ENCODE peak calls at places on chromosome 7, in ten cellular contexts. C, J, X, T, H, V, N, Y, O and A are unnamed samples.

GRCh38 chr7:105399043-105399725 is 10.5 kb upstream of the SRPK2 start:
- DNase-seq in V (peak), H (peak), T (no peak), J (no peak), O (no peak), C (no peak), N (no peak), Y (peak), X (peak), A (no peak)

GRCh38 chr7:31368620-31369019 is 28.1 kb upstream of the NEUROD6 start:
- DNase-seq in N (no peak), V (no peak), C (no peak), O (no peak), J (no peak), H (no peak), Y (no peak), T (no peak), X (no peak), A (no peak)

GRCh38 chr7:27238979-27239779 is 3.4 kb upstream of the EVX1 start:
- DNase-seq in X (no peak), C (no peak), N (no peak), T (no peak), O (no peak), H (no peak), Y (no peak), J (no peak), V (no peak), A (no peak)

GRCh38 chr7:106793015-106793651 is 71.9 kb upstream of the PIK3CG start:
- DNase-seq in C (no peak), V (peak), O (no peak), X (peak), N (no peak), H (peak), T (no peak), Y (no peak), J (no peak), A (peak)

GRCh38 chr7:75534727-75535307 is 42.7 kb downstream of the SPDYE5 start:
- DNase-seq in O (peak), T (no peak), X (peak), H (peak), N (no peak), Y (peak), J (peak), V (peak), C (peak), A (no peak)

GRCh38 chr7:102967798-102968197 is 55.0 kb downstream of the LRRC17 start:
- DNase-seq in N (no peak), C (no peak), X (no peak), Y (peak), H (peak), J (no peak), V (peak), O (no peak), T (no peak), A (no peak)

GRCh38 chr7:93757421-93757820 is 133.1 kb downstream of the TFPI2 start:
- DNase-seq in H (peak), N (no peak), C (no peak), T (no peak), X (no peak), V (peak), Y (peak), J (no peak), O (no peak), A (no peak)

GRCh38 chr7:25124485-25125136 is 449 bp downstream of the CYCS start:
- DNase-seq in N (peak), Y (no peak), V (no peak), O (peak), H (peak), J (no peak), C (no peak), T (peak), X (peak), A (peak)

GRCh38 chr7:102463841-102464576 is 654 bp downstream of the ALKBH4 start:
- DNase-seq in N (peak), H (no peak), O (no peak), T (no peak), V (peak), C (no peak), J (no peak), Y (no peak), X (no peak), A (no peak)

GRCh38 chr7:3021825-3022224 is 21.8 kb downstream of the CARD11 start:
- DNase-seq in V (no peak), C (no peak), N (no peak), X (no peak), J (no peak), H (no peak), Y (no peak), T (no peak), O (no peak), A (no peak)

GRCh38 chr7:148124477-148124876 is 466.1 kb upstream of the C7orf33 start:
- DNase-seq in H (no peak), Y (no peak), C (no peak), N (no peak), J (no peak), V (no peak), O (no peak), T (no peak), X (no peak), A (no peak)

GRCh38 chr7:134885967-134886352 is 100.3 kb upstream of the AGBL3 start:
- DNase-seq in C (no peak), X (no peak), H (peak), T (no peak), N (no peak), O (no peak), V (peak), J (peak), Y (peak), A (no peak)

GRCh38 chr7:69935107-69935506 is 336.8 kb downstream of the AUTS2 start:
- DNase-seq in N (no peak), V (no peak), X (no peak), C (no peak), H (no peak), T (no peak), O (no peak), Y (no peak), J (no peak), A (no peak)

GRCh38 chr7:151249732-151250072 is 1.2 kb upstream of the SMARCD3 start:
- DNase-seq in T (peak), Y (peak), H (peak), C (no peak), N (no peak), O (no peak), V (peak), J (no peak), X (no peak), A (no peak)

GRCh38 chr7:150356265-150356897 is 12.2 kb upstream of the REPIN1 start:
- DNase-seq in C (no peak), X (peak), J (no peak), H (no peak), N (no peak), T (no peak), V (peak), Y (no peak), O (no peak), A (no peak)

GRCh38 chr7:25895792-25896171 is 256.2 kb upstream of the NFE2L3 start:
- DNase-seq in O (no peak), T (no peak), N (no peak), H (no peak), Y (no peak), C (no peak), J (no peak), V (no peak), X (no peak), A (no peak)

GRCh38 chr7:100444311-100445278 is 8.3 kb upstream of the PPP1R35 start:
- DNase-seq in X (peak), T (no peak), C (no peak), H (peak), V (peak), Y (peak), N (peak), J (no peak), O (no peak), A (no peak)

GRCh38 chr7:36762394-36762793 is 38.1 kb upstream of the AOAH start:
- DNase-seq in J (no peak), O (no peak), V (no peak), N (no peak), Y (no peak), C (no peak), X (no peak), H (no peak), T (no peak), A (no peak)

GRCh38 chr7:108270385-108270784 is 140.2 kb upstream of the LAMB4 start:
- DNase-seq in H (peak), X (peak), V (no peak), T (no peak), C (no peak), N (no peak), Y (peak), O (peak), J (no peak), A (no peak)

GRCh38 chr7:32943654-32944030 is 13.6 kb upstream of the FKBP9 start:
- DNase-seq in Y (no peak), O (no peak), T (no peak), V (no peak), X (no peak), H (no peak), C (no peak), J (no peak), N (no peak), A (no peak)

DNA sequence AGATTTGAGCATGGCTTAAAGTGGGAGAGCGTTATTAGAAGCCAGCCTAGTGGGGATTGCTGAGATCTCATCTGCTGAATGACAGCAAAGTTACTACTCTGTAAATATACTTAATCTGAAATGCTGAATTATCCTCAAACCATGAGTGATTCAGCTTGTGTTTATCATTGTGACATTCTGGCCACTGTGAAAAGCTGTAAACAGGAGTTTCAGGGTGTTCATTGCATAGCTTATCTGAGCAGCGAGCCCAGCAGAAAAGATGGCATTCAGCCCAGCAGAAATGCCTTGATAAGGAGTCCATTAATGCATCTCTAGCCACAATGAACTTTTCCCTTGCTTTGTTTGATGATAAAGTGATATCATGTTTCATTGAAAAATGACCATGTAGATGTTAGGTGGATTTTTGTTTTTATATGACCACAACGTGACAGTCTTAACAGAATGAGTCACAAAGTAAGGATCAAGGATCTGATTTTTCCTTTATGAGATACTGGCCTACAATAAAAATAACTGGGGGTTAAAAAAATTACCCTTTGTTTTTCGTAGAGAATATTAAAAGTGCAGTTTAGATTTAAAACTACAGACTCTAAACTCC is 7.8 kb downstream of the TES start:
- DNase-seq in Y (peak), V (peak), H (peak), C (peak), J (peak), O (no peak), T (no peak), X (no peak), N (no peak), A (no peak)
- TF ChIP-seq CTCF in Y (no peak), V (no peak), H (no peak), C (no peak), J (no peak), O (no peak), T (no peak), X (no peak), N (no peak), A (no peak)

DNA sequence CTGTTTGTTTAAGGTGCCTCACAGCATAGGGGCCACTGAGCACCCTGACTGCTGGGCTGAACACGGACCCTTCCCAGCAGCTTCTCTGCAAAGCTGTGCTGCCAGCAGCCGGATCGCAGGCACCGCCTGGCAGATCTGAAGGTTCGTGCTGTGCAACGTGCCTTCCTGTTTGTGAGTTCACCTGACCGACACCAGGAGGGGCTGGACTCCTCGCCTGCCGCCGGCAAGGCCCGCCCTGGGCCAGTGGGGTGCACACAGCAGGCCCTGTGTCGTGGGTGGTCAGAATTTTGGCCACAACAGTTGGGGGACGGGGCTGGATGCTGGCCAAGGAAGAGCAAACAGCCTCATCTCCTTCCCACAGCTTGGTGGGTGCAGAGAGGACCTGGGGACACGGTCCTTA is 12.6 kb downstream of the CYP2W1 start:
- DNase-seq in X (no peak), H (no peak), T (no peak), N (no peak), C (no peak), V (no peak), Y (no peak), J (no peak), O (no peak), A (no peak)
- H3K4me3 ChIP-seq in X (no peak), H (no peak), T (no peak), N (no peak), C (no peak), V (no peak), Y (no peak), J (no peak), O (no peak), A (no peak)

GRCh38 chr7:7742223-7742622 is 23.8 kb upstream of the RPA3 start:
- DNase-seq in H (no peak), Y (no peak), J (no peak), X (no peak), O (no peak), V (no peak), N (no peak), C (no peak), T (peak), A (no peak)
- TF ChIP-seq CTCF in H (no peak), Y (no peak), J (no peak), X (no peak), O (no peak), V (no peak), N (no peak), C (no peak), T (no peak), A (no peak)

GRCh38 chr7:117960351-117960750 is 87.1 kb upstream of the CTTNBP2 start:
- DNase-seq in J (no peak), Y (no peak), T (no peak), V (no peak), O (no peak), N (no peak), C (no peak), X (no peak), H (no peak), A (no peak)

GRCh38 chr7:117962598-117962997 is 89.4 kb upstream of the CTTNBP2 start:
- DNase-seq in X (no peak), N (no peak), J (no peak), O (no peak), H (no peak), C (no peak), Y (no peak), T (no peak), V (no peak), A (no peak)

GRCh38 chr7:117961235-117961634 is 88.0 kb upstream of the CTTNBP2 start:
- DNase-seq in Y (no peak), J (no peak), H (no peak), X (no peak), C (no peak), T (no peak), O (no peak), V (no peak), N (no peak), A (no peak)

DNA sequence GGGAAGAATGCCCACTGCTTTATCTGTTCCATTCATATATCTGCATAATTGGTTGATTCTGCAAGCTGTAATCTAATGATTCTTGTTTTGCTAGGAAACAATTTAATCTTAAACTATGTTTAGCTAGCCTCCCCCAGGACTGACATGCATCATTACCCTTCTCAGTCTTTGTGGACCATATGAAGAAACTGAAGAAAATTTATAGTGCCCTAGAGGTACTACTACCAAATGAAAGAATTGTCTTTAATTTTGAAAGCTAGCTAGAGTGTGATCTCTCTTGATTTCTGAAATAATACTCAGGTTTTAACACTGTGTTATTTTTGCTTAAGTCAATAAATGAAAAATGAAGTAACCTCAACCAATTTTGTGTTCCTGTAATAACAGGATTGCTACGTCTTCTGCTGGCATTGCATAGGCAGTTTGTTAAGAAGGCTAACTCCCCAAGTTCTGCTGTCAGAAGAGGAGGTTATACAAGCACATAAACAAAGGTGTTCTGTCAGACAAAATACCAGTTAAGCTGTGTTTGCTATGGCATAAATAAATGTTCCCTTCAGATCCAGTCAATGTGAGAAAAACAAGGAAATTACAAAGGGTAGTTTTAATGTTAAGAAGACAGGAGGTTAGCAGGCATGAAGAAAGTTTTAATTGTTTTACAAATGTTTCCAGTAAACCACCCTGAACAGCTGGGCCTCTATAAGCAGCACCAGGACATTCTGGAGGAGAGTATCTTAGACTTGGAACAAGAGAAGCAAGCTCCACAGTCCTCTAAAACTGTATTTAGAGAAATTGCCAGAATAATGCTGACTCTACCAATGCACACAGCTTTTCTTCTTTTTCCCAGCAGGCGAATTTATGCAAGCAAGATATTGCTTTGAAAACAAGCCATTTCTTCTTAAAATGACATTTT is 90.3 kb upstream of the CTTNBP2 start:
- DNase-seq in X (no peak), J (no peak), V (no peak), O (no peak), Y (no peak), T (no peak), N (no peak), H (no peak), C (no peak), A (no peak)
- H3K4me3 ChIP-seq in X (no peak), J (no peak), V (no peak), O (no peak), Y (no peak), T (no peak), N (no peak), H (no peak), C (no peak), A (no peak)

DNA sequence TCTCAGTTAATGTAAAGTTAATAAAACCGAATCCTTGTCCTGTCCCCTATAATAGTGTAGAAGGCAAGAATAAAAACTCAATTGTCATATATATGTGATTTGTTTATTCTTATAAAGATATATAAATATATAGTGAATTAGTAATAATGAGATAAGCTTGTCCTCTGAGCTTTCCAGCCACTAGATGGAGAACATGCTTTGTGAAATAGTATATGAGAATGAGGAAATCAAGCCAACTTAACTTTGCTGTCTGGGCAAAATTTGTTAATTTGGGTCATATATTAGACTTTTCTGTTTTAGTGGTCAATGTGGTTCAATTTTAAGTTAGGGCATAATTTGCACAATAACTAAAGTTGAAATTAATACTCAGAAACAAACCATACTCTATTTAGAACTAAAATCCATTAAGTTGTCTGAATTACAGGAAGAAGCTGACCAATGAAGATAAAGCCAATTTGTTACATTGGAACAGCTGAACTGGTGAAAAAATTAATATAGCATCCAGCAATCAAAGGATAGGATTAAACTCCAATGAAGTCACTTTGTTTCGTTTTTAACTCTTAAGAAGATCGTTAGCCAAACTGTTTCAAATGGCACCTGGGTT is 595.0 kb downstream of the ARL4A start:
- DNase-seq in V (peak), Y (peak), H (peak), X (no peak), N (no peak), C (no peak), J (no peak), T (no peak), O (no peak), A (no peak)
- TF ChIP-seq CTCF in V (peak), Y (peak), H (peak), X (no peak), N (no peak), C (peak), J (peak), T (peak), O (no peak), A (no peak)

GRCh38 chr7:115435178-115435577 is 513.3 kb downstream of the MDFIC start:
- DNase-seq in X (peak), V (no peak), N (no peak), Y (no peak), C (no peak), O (peak), T (no peak), J (no peak), H (no peak), A (no peak)
- H3K4me3 ChIP-seq in X (no peak), V (no peak), N (no peak), Y (no peak), C (no peak), O (no peak), T (no peak), J (no peak), H (no peak), A (no peak)

GRCh38 chr7:131844380-131844779 is 288.0 kb upstream of the PODXL start:
- DNase-seq in T (peak), Y (no peak), J (no peak), X (no peak), O (no peak), V (no peak), H (no peak), C (no peak), N (no peak), A (no peak)
- TF ChIP-seq CTCF in T (no peak), Y (no peak), J (no peak), X (no peak), O (no peak), V (no peak), H (no peak), C (no peak), N (no peak), A (no peak)